ENCODE peak calls at places on chromosomes 2 and 18, in four cellular contexts. W, D, F and C are unnamed samples. For H3K4me1, the result is how much of the 10 kb centered on the place peaks cover.

GRCh38 chr2:233332125-233332524 is 22.2 kb upstream of the DGKD start:
- DNase-seq in W (no peak), D (no peak), F (no peak), C (no peak)

GRCh38 chr2:46229134-46230063 is 67.8 kb upstream of the EPAS1 start:
- DNase-seq in W (no peak), D (no peak), F (no peak), C (no peak)

GRCh38 chr18:42392416-42392815 is 437.4 kb downstream of the PIK3C3 start:
- DNase-seq in W (no peak), D (no peak), F (no peak), C (no peak)

GRCh38 chr2:78077637-78078036 is 555.5 kb upstream of the LRRTM4 start:
- DNase-seq in W (no peak), D (no peak), F (no peak), C (no peak)

GRCh38 chr2:24809316-24810007 is 16.2 kb downstream of the CENPO start:
- DNase-seq in W (no peak), D (no peak), F (no peak), C (no peak)

GRCh38 chr2:161046876-161047275 is 113.4 kb upstream of the TANK start:
- DNase-seq in W (no peak), D (no peak), F (no peak), C (no peak)

GRCh38 chr18:23664674-23665073 is 2.0 kb upstream of the ANKRD29 start:
- DNase-seq in W (no peak), D (no peak), F (no peak), C (no peak)

GRCh38 chr2:224934542-224935188 is 107.6 kb downstream of the DOCK10 start:
- DNase-seq in W (no peak), D (no peak), F (no peak), C (no peak)

GRCh38 chr2:241895732-241896641 is 26.5 kb downstream of the RTP5 start:
- DNase-seq in W (peak), D (peak), F (peak), C (peak)

GRCh38 chr2:233852056-233852455 is 2.3 kb downstream of the HJURP start:
- DNase-seq in W (no peak), D (no peak), F (no peak), C (no peak)

GRCh38 chr2:24438106-24438505 is 52.9 kb upstream of the NCOA1 start:
- DNase-seq in W (no peak), D (no peak), F (no peak), C (no peak)

GRCh38 chr2:239269959-239270358 is 130.9 kb downstream of the HDAC4 start:
- DNase-seq in W (peak), D (no peak), F (no peak), C (no peak)

GRCh38 chr2:198098918-198099317 is 294.5 kb downstream of the PLCL1 start:
- DNase-seq in W (no peak), D (no peak), F (no peak), C (no peak)

GRCh38 chr2:179909845-179910734 is 48.7 kb upstream of the ZNF385B start:
- DNase-seq in W (no peak), D (no peak), F (no peak), C (peak)

GRCh38 chr2:113157108-113157896 is 16.5 kb upstream of the PSD4 start:
- DNase-seq in W (no peak), D (peak), F (no peak), C (peak)

GRCh38 chr2:70029814-70030409 is 57.4 kb upstream of the PCBP1 start:
- DNase-seq in W (peak), D (peak), F (no peak), C (no peak)

GRCh38 chr2:156784034-156784433 is 347.9 kb downstream of the GPD2 start:
- DNase-seq in W (no peak), D (no peak), F (no peak), C (no peak)

GRCh38 chr2:48768669-48769068 is 13.1 kb upstream of the LHCGR start:
- DNase-seq in W (no peak), D (no peak), F (no peak), C (no peak)

GRCh38 chr2:120986898-120987650 is 251.4 kb downstream of the GLI2 start:
- DNase-seq in W (no peak), D (no peak), F (no peak), C (peak)

GRCh38 chr2:191885103-191885502 is 38.2 kb upstream of the CAVIN2 start:
- DNase-seq in W (no peak), D (no peak), F (no peak), C (no peak)

GRCh38 chr2:43758738-43759137 is 15.1 kb upstream of the DYNC2LI1 start:
- DNase-seq in W (no peak), D (no peak), F (no peak), C (no peak)

GRCh38 chr2:169452080-169452479 is 27.2 kb upstream of the BBS5 start:
- DNase-seq in W (no peak), D (no peak), F (no peak), C (no peak)

GRCh38 chr2:192499476-192499875 is 304.7 kb upstream of the TMEFF2 start:
- DNase-seq in W (no peak), D (no peak), F (no peak), C (no peak)

GRCh38 chr18:36124841-36125240 is 4.3 kb downstream of the SLC39A6 start:
- DNase-seq in W (no peak), D (no peak), F (no peak), C (no peak)

GRCh38 chr2:216300921-216301320 is 71.4 kb downstream of the MARCHF4 start:
- DNase-seq in W (no peak), D (no peak), F (no peak), C (no peak)

GRCh38 chr18:23198217-23198845 is 63.0 kb downstream of the CABLES1 start:
- DNase-seq in W (no peak), D (no peak), F (no peak), C (no peak)

GRCh38 chr2:218255441-218255840 is 5.4 kb upstream of the GPBAR1 start:
- DNase-seq in W (no peak), D (no peak), F (no peak), C (no peak)

GRCh38 chr2:128545829-128546228 is 227.2 kb upstream of the HS6ST1 start:
- DNase-seq in W (no peak), D (no peak), F (no peak), C (no peak)

GRCh38 chr18:8298186-8298585 is 311.1 kb upstream of the RAB12 start:
- DNase-seq in W (no peak), D (no peak), F (no peak), C (no peak)

GRCh38 chr2:38535745-38536506 is 66.8 kb downstream of the HNRNPLL start:
- DNase-seq in W (peak), D (peak), F (peak), C (peak)

GRCh38 chr2:38534746-38535403 is 67.9 kb downstream of the HNRNPLL start:
- DNase-seq in W (no peak), D (no peak), F (no peak), C (no peak)

GRCh38 chr2:38533757-38534545 is 68.8 kb downstream of the HNRNPLL start:
- DNase-seq in W (no peak), D (no peak), F (no peak), C (no peak)

GRCh38 chr2:38533180-38533579 is 69.5 kb downstream of the HNRNPLL start:
- DNase-seq in W (no peak), D (peak), F (no peak), C (no peak)

DNA sequence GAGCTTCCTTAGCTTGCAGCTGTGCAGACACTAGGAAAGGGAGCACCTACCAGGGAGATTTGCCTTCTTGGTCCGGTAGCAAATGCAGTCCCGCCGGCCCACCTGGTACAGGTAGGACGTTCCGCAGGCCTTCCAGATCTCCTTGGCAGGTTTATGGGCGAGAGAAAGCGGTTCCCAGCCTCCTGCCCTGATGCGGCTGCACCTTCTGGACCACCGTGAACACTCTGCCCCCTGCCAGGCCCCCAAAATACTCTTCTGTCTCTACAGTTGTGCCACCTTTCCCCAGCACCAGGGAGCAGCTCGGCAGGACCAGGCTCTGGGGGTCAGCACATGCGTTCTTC is 67.4 kb downstream of the HNRNPLL start:
- DNase-seq in W (no peak), D (no peak), F (no peak), C (no peak)
- H3K4me1 ChIP-seq in W (under half), D (under half), F (under half), C (under half)

GRCh38 chr18:76482971-76483691 is 11.9 kb downstream of the ZNF516 start:
- DNase-seq in W (no peak), D (peak), F (no peak), C (no peak)
- TF ChIP-seq POLR2A in W (no peak), D (no peak), F (no peak), C (no peak)

GRCh38 chr2:201114350-201114749 is 1.6 kb upstream of the CFLAR start:
- DNase-seq in W (no peak), D (no peak), F (no peak), C (no peak)
- H3K4me3 ChIP-seq in W (no peak), D (peak), F (no peak), C (no peak)

GRCh38 chr2:212282596-212283330 is 255.8 kb downstream of the ERBB4 start:
- DNase-seq in W (no peak), D (no peak), F (no peak), C (no peak)

GRCh38 chr2:212288308-212288707 is 250.3 kb downstream of the ERBB4 start:
- DNase-seq in W (no peak), D (no peak), F (peak), C (no peak)

GRCh38 chr2:212289301-212289700 is 249.3 kb downstream of the ERBB4 start:
- DNase-seq in W (no peak), D (no peak), F (no peak), C (no peak)

GRCh38 chr2:212284166-212284565 is 254.4 kb downstream of the ERBB4 start:
- DNase-seq in W (no peak), D (no peak), F (no peak), C (no peak)
- H3K4me1 ChIP-seq in W (under half), D (under half), F (under half), C (under half)

GRCh38 chr2:163735692-163736432 is at the start of gene FIGN:
- DNase-seq in W (peak), D (peak), F (peak), C (peak)
- TF ChIP-seq POLR2A in W (no peak), D (peak), F (peak), C (peak)

GRCh38 chr2:7096726-7097352 is 179.6 kb downstream of the RNF144A start:
- DNase-seq in W (no peak), D (no peak), F (no peak), C (no peak)
- H3K4me3 ChIP-seq in W (no peak), D (no peak), F (no peak), C (no peak)

DNA sequence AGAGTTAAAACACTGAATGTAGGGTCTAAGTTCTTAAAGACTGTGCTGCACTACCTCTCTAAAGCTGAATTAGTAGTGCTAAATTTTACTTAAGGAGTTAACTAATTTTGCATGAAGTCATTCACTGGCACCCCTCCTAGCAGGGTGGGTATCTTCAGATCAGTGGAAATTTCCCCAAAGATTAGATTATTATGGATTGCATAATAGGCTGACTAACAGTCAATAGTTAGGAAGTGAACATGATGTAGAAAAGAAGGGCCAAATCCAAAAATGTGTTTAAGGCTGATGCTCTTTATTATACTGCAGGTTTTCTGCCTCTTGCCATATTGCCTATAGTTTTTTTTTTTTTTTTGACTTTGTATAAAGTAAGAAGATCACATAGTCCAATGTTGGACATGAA is 5.2 kb downstream of the ZNF638 start:
- DNase-seq in W (no peak), D (no peak), F (no peak), C (no peak)
- H3K4me1 ChIP-seq in W (under half), D (half or more), F (under half), C (half or more)

GRCh38 chr2:62177392-62178026 is 18.4 kb upstream of the B3GNT2 start:
- DNase-seq in W (no peak), D (no peak), F (no peak), C (no peak)
- TF ChIP-seq POLR2A in W (no peak), D (no peak), F (no peak), C (no peak)